ENCODE peak calls at places on chromosome 18, in six cellular contexts. G is prostate gland, N is heart left ventricle, K is adrenal gland, C is tibial nerve, F is Peyer's patch. B is an unnamed sample.

GRCh38 chr18:75157851-75158250 is 51.1 kb downstream of the PTGR3 start:
- DNase-seq in F (no peak), C (no peak), N (no peak), G (no peak), K (no peak), B (no peak)

GRCh38 chr18:5431836-5432575 is 111.8 kb downstream of the EPB41L3 start:
- DNase-seq in G (no peak), N (no peak), F (no peak), C (no peak), K (no peak), B (no peak)

GRCh38 chr18:13660510-13660909 is 65.8 kb downstream of the FAM210A start:
- DNase-seq in N (no peak), K (no peak), F (no peak), C (no peak), G (no peak), B (no peak)

GRCh38 chr18:68438536-68438935 is 276.4 kb downstream of the TMX3 start:
- DNase-seq in G (no peak), K (no peak), F (no peak), N (no peak), C (no peak), B (no peak)

GRCh38 chr18:32383040-32383819 is 87.5 kb downstream of the GAREM1 start:
- DNase-seq in C (no peak), G (peak; percentile 38), N (no peak), K (peak; percentile 66), F (no peak), B (no peak)

GRCh38 chr18:39296293-39296888 is 1730.8 kb upstream of the CELF4 start:
- DNase-seq in N (no peak), F (no peak), K (no peak), G (no peak), C (no peak), B (no peak)

GRCh38 chr18:24500766-24501165 is 40.3 kb downstream of the HRH4 start:
- DNase-seq in F (no peak), G (no peak), N (no peak), K (no peak), C (no peak), B (no peak)

GRCh38 chr18:33906046-33906445 is 318.7 kb downstream of the NOL4 start:
- DNase-seq in N (no peak), K (no peak), F (no peak), C (no peak), G (no peak), B (no peak)

GRCh38 chr18:48889115-48889941 is 61.4 kb downstream of the SMAD7 start:
- DNase-seq in K (peak; percentile 86), N (peak; percentile 65), F (no peak), G (no peak), C (no peak), B (no peak)

GRCh38 chr18:3294435-3295080 is 32.6 kb downstream of the MYL12B start:
- DNase-seq in C (no peak), G (no peak), F (no peak), N (no peak), K (no peak), B (no peak)

GRCh38 chr18:62018034-62018760 is 125.4 kb upstream of the RNF152 start:
- DNase-seq in C (peak; percentile 23), G (peak; percentile 12), N (peak; percentile 60), F (no peak), K (peak; percentile 15), B (no peak)

GRCh38 chr18:3346487-3346886 is 84.6 kb downstream of the MYL12B start:
- DNase-seq in N (no peak), G (no peak), K (no peak), C (no peak), F (no peak), B (no peak)

GRCh38 chr18:24928479-24928878 is 423.5 kb downstream of the ZNF521 start:
- DNase-seq in K (no peak), N (no peak), C (no peak), G (no peak), F (no peak), B (no peak)

GRCh38 chr18:26461405-26461804 is 86.9 kb downstream of the KCTD1 start:
- DNase-seq in N (no peak), K (no peak), G (no peak), C (no peak), F (no peak), B (no peak)

GRCh38 chr18:7749001-7749391 is 181.9 kb downstream of the PTPRM start:
- DNase-seq in C (no peak), N (no peak), F (no peak), G (no peak), K (no peak), B (no peak)

GRCh38 chr18:25594351-25594750 is 242.4 kb upstream of the ZNF521 start:
- DNase-seq in F (no peak), K (peak; percentile 45), C (no peak), N (no peak), G (no peak), B (no peak)

GRCh38 chr18:55302337-55302833 is 285.6 kb downstream of the TCF4 start:
- DNase-seq in F (no peak), K (no peak), C (no peak), G (no peak), N (no peak), B (no peak)

GRCh38 chr18:72652990-72653593 is 109.0 kb upstream of the CBLN2 start:
- DNase-seq in K (peak; percentile 46), C (no peak), N (no peak), G (no peak), F (peak; percentile 48), B (no peak)

GRCh38 chr18:74040459-74041332 is 106.9 kb downstream of the FBXO15 start:
- DNase-seq in F (peak; percentile 79), K (peak; percentile 59), C (no peak), G (no peak), N (no peak), B (no peak)

GRCh38 chr18:53745228-53745967 is 479.1 kb downstream of the MBD2 start:
- DNase-seq in G (no peak), C (no peak), F (no peak), K (no peak), N (no peak), B (no peak)

GRCh38 chr18:67211646-67212045 is 304.9 kb downstream of the DSEL start:
- DNase-seq in G (no peak), K (peak; percentile 5), N (no peak), F (no peak), C (no peak), B (no peak)

GRCh38 chr18:71321319-71321718 is 1032.5 kb downstream of the SOCS6 start:
- DNase-seq in K (no peak), C (no peak), F (no peak), G (no peak), N (no peak), B (no peak)

GRCh38 chr18:32271649-32272324 is 81.9 kb downstream of the MEP1B start:
- DNase-seq in K (peak; percentile 15), F (no peak), G (peak; percentile 14), N (no peak), C (no peak), B (no peak)

DNA sequence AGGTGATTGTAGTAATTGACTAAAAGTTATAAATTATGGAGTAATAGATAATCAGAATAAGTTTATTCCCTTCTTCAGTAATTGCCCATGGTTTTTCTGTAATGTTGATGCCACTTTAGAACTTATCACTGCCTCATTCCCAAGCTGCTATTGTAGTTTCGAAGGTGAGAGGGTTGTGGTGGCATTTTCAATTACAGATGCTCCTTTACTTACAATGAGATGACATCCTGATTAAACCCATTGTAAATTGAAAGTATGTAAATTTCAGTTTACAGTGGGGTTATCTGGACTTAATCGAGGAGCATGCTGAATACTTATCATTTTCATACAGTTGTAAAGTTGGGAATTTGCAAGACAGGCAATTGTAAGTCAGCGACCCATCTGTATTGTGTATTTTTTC is 2.9 kb downstream of the NDUFV2 start:
- DNase-seq in C (no peak), N (no peak), F (no peak), G (no peak), K (no peak), B (no peak)
- H3K4me1 ChIP-seq in C (peaks cover 50% of the 10 kb centered on the region), N (peaks cover 48% of the 10 kb centered on the region), F (peaks cover 64% of the 10 kb centered on the region), G (no peaks in the 10 kb centered on the region), K (peaks cover 57% of the 10 kb centered on the region), B (peaks cover 68% of the 10 kb centered on the region)

GRCh38 chr18:8948471-8949149 is 153.9 kb upstream of the NDUFV2 start:
- DNase-seq in G (no peak), N (no peak), F (no peak), K (no peak), C (no peak), B (no peak)

GRCh38 chr18:8947576-8947975 is 154.9 kb upstream of the NDUFV2 start:
- DNase-seq in G (no peak), N (no peak), K (no peak), C (no peak), F (no peak), B (no peak)

GRCh38 chr18:8949206-8949605 is 153.3 kb upstream of the NDUFV2 start:
- DNase-seq in F (no peak), K (no peak), C (no peak), N (no peak), G (no peak), B (no peak)

GRCh38 chr18:8946046-8946838 is 156.3 kb upstream of the NDUFV2 start:
- DNase-seq in G (no peak), C (no peak), K (no peak), F (no peak), N (no peak), B (no peak)

GRCh38 chr18:8948011-8948410 is 154.5 kb upstream of the NDUFV2 start:
- DNase-seq in F (no peak), K (no peak), N (no peak), G (no peak), C (no peak), B (no peak)
- TF ChIP-seq POLR2A in F (no peak), K (no peak), N (no peak), G (no peak), C (no peak), B (no peak)

GRCh38 chr18:76213996-76214395 is 281.0 kb downstream of the ZNF516 start:
- DNase-seq in F (no peak), G (no peak), K (no peak), C (no peak), N (no peak), B (no peak)

GRCh38 chr18:76208632-76209308 is 286.3 kb downstream of the ZNF516 start:
- DNase-seq in C (no peak), K (no peak), G (no peak), F (no peak), N (no peak), B (no peak)

GRCh38 chr18:76216096-76216495 is 278.9 kb downstream of the ZNF516 start:
- DNase-seq in G (no peak), N (no peak), K (no peak), C (no peak), F (no peak), B (no peak)

GRCh38 chr18:76209597-76209996 is 285.4 kb downstream of the ZNF516 start:
- DNase-seq in G (no peak), N (no peak), F (no peak), K (no peak), C (no peak), B (no peak)

DNA sequence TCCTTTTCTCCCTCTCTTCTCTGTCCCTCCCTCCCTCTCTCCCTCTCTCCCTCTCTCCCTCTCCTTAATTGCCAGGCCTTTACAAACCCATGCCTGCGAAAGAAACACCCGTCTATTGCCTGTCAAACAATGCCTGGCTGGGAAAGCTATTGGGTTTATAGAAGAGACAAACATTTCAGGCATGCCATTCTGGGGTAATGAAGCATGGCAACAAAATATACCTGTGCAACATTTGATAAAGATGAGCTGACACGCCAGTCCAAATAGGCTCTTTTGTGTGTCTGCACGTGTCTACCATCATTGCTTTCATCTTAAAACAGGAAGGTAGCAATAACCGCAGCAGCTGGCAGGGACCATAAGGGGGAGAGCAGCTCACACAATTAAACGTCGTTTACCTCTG is 282.1 kb downstream of the ZNF516 start:
- DNase-seq in N (no peak), F (no peak), C (no peak), G (no peak), K (no peak), B (no peak)
- H3K27me3 ChIP-seq in N (no peaks in the 10 kb centered on the region), F (no peaks in the 10 kb centered on the region), C (no peaks in the 10 kb centered on the region), G (no peaks in the 10 kb centered on the region), K (no peaks in the 10 kb centered on the region), B (no peaks in the 10 kb centered on the region)

GRCh38 chr18:50338122-50338521 is 36.7 kb upstream of the SKA1 start:
- DNase-seq in G (no peak), N (no peak), F (no peak), K (no peak), C (no peak), B (no peak)
- H3K4me1 ChIP-seq in G (no peaks in the 10 kb centered on the region), N (no peaks in the 10 kb centered on the region), F (no peaks in the 10 kb centered on the region), K (no peaks in the 10 kb centered on the region), C (no peaks in the 10 kb centered on the region), B (no peaks in the 10 kb centered on the region)